ENCODE peak calls at places on chromosomes 13 and 19, in seven cellular contexts. Q is Peyer's patch, U is coronary artery, R is tibial nerve, H is cardiac fibroblast, Z is glutamatergic neuron, D is astrocyte. X is an unnamed sample.

GRCh38 chr19:7258042-7258839 is 36.0 kb downstream of the INSR start:
- DNase-seq in Q (no peak), U (no peak), R (no peak), H (no peak), Z (no peak), D (no peak), X (no peak)

GRCh38 chr13:79392882-79393563 is 13.0 kb downstream of the RBM26 start:
- DNase-seq in Q (no peak), U (no peak), R (no peak), H (no peak), Z (no peak), D (peak), X (no peak)

GRCh38 chr13:42600943-42601342 is 27.0 kb downstream of the TNFSF11 start:
- DNase-seq in Q (no peak), U (no peak), R (no peak), H (no peak), Z (no peak), D (no peak), X (no peak)

GRCh38 chr19:44306283-44306682 is 1.5 kb upstream of the ZNF235 start:
- DNase-seq in Q (no peak), U (no peak), R (no peak), H (no peak), Z (no peak), D (no peak), X (no peak)

GRCh38 chr19:32652893-32653625 is 21.9 kb downstream of the ANKRD27 start:
- DNase-seq in Q (peak), U (no peak), R (no peak), H (peak), Z (no peak), D (peak), X (no peak)

GRCh38 chr19:32166238-32166637 is 179.2 kb upstream of the ZNF507 start:
- DNase-seq in Q (no peak), U (peak), R (no peak), H (no peak), Z (no peak), D (no peak), X (peak)

GRCh38 chr19:32406161-32407003 is 812 bp downstream of the DPY19L3 start:
- DNase-seq in Q (no peak), U (no peak), R (no peak), H (no peak), Z (no peak), D (no peak), X (no peak)

GRCh38 chr19:28940751-28941500 is 272.0 kb downstream of the UQCRFS1 start:
- DNase-seq in Q (no peak), U (no peak), R (no peak), H (peak), Z (no peak), D (no peak), X (no peak)

GRCh38 chr13:32035701-32036100 is 4.1 kb downstream of the FRY start:
- DNase-seq in Q (no peak), U (no peak), R (no peak), H (no peak), Z (no peak), D (no peak), X (no peak)

GRCh38 chr19:13652810-13653590 is 111.3 kb upstream of the MRI1 start:
- DNase-seq in Q (no peak), U (no peak), R (no peak), H (no peak), Z (no peak), D (no peak), X (no peak)

GRCh38 chr13:40790232-40790631 is 821 bp downstream of the SLC25A15 start:
- DNase-seq in Q (no peak), U (no peak), R (no peak), H (no peak), Z (no peak), D (no peak), X (no peak)

GRCh38 chr13:82672248-82672647 is 1210.0 kb downstream of the SLITRK1 start:
- DNase-seq in Q (no peak), U (no peak), R (no peak), H (no peak), Z (no peak), D (no peak), X (no peak)

DNA sequence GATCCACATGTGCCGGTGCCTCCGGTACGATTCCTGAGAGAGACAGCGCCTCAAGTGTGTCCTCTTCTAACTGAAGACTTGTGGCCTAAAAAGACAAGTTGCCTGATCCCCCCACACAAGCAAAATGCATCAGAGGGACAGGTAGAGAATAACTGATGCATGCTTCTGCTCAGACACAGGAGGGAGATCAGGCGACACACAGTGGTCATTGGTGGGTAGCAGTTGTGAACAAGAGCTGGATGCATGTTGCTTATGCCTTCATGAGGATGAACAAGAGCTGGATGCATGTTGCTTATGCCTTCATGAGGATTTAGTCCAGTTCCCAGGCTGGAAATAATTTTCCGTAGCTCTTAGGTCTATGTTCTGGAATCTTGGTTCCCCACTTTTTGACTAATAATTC is 505.6 kb downstream of the MYO16 start:
- DNase-seq in Q (no peak), U (no peak), R (no peak), H (no peak), Z (no peak), D (no peak), X (no peak)
- TF ChIP-seq CTCF in Q (no peak), U (no peak), R (no peak), H (no peak), Z (no peak), D (no peak), X (peak)

DNA sequence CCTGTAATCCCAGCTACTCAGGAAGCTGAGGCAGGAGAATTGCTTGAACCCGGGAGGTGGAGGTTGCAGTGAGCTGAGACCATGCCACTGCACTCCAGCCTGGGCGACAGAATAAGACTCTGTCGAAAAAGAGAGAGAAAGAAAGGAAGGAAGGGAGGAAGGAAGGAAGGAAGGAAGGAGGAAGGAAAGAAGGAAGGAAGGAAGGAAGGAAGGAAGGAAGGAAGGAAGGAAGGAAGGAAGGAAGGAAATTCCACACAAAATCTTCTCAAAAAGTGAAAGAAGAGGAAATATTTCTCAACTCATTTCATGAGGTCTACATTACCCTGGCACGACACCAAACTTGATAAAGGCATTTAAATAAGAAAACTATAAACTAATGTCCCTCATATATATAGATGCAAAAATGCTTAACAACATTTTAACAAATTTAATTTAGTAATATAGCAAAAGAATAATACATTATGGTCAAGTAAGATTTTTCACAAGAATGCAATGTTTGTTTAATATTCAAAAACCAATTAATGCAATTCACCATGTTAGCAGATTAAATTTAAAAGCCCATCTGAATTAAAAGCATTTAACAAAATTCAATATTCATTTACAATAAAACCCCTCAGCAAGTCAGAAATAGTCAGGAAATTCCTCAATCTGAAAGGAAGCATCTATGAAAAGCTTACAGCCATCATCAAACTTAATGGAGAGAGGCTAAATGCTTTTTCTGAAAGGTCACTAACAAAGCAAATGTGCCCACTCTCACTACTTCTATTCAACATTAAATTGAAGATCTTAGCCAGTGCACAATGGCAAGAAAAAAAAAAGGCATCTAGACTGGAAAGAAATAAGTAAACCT is 12.0 kb upstream of the CPB2 start:
- DNase-seq in Q (no peak), U (no peak), R (no peak), H (no peak), Z (no peak), D (no peak), X (no peak)
- TF ChIP-seq CTCF in Q (no peak), U (no peak), R (no peak), H (no peak), Z (no peak), D (no peak), X (no peak)

GRCh38 chr19:18675779-18676178 is 7.7 kb upstream of the CRTC1 start:
- DNase-seq in Q (no peak), U (no peak), R (no peak), H (peak), Z (no peak), D (no peak), X (no peak)
- TF ChIP-seq CTCF in Q (peak), U (no peak), R (peak), H (peak), Z (no peak), D (peak), X (peak)

GRCh38 chr13:49315756-49316481 is 68.2 kb downstream of the CDADC1 start:
- DNase-seq in Q (no peak), U (no peak), R (no peak), H (no peak), Z (no peak), D (no peak), X (no peak)

GRCh38 chr13:49319555-49320350 is 72.0 kb downstream of the CDADC1 start:
- DNase-seq in Q (no peak), U (no peak), R (no peak), H (peak), Z (no peak), D (peak), X (no peak)

GRCh38 chr13:49311816-49312215 is 64.1 kb downstream of the CDADC1 start:
- DNase-seq in Q (no peak), U (no peak), R (no peak), H (no peak), Z (no peak), D (no peak), X (no peak)

GRCh38 chr13:49314344-49314882 is 66.7 kb downstream of the CDADC1 start:
- DNase-seq in Q (no peak), U (no peak), R (no peak), H (no peak), Z (no peak), D (peak), X (no peak)

DNA sequence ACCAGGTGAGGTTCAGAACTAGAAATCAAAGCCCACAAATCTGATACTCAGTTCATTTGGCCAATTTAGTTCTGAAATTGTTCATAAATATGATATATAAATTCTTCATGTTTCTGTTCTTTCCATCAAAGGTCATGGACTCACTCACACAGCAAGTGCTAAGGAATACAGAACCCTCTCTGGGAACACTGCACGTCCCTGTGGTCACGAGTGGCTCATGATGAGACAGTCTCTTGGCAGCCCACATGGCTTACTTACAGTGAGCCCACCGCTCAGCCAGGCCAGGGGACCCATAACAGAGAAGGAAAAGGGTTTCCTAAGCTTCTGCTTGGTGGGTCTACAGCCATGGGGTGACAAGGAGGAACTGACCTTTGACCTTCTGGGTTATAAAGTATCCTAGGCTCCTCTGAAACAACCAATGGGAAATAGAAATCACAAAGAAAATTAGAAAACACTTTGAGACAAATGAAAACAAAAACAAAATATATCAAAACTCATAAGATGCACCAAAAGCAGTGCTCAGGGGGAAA is 67.4 kb downstream of the CDADC1 start:
- DNase-seq in Q (no peak), U (no peak), R (no peak), H (no peak), Z (no peak), D (peak), X (no peak)
- TF ChIP-seq CTCF in Q (no peak), U (no peak), R (no peak), H (no peak), Z (no peak), D (no peak), X (no peak)

GRCh38 chr19:18349524-18350128 is 9.2 kb downstream of the PGPEP1 start:
- DNase-seq in Q (peak), U (no peak), R (peak), H (peak), Z (peak), D (no peak), X (no peak)
- TF ChIP-seq CTCF in Q (peak), U (peak), R (peak), H (peak), Z (peak), D (peak), X (peak)

GRCh38 chr19:9323919-9324583 is at the start of gene ZNF559:
- DNase-seq in Q (peak), U (peak), R (peak), H (peak), Z (peak), D (peak), X (peak)
- TF ChIP-seq CTCF in Q (peak), U (no peak), R (peak), H (peak), Z (peak), D (peak), X (peak)

GRCh38 chr19:2231621-2232221 is 4.4 kb downstream of the PLEKHJ1 start:
- DNase-seq in Q (no peak), U (no peak), R (no peak), H (no peak), Z (peak), D (no peak), X (no peak)
- TF ChIP-seq CTCF in Q (peak), U (no peak), R (peak), H (no peak), Z (no peak), D (peak), X (no peak)

GRCh38 chr13:29077051-29077813 is 257.1 kb downstream of the MTUS2 start:
- DNase-seq in Q (no peak), U (no peak), R (no peak), H (no peak), Z (no peak), D (no peak), X (no peak)
- TF ChIP-seq CTCF in Q (no peak), U (no peak), R (no peak), H (no peak), Z (no peak), D (no peak), X (no peak)

GRCh38 chr13:101945435-101945834 is 456.4 kb downstream of the FGF14 start:
- DNase-seq in Q (no peak), U (no peak), R (no peak), H (no peak), Z (peak), D (no peak), X (no peak)
- TF ChIP-seq CTCF in Q (no peak), U (no peak), R (no peak), H (no peak), Z (no peak), D (no peak), X (no peak)